ENCODE peak calls at places on chromosomes 16 and 17, in eight cellular contexts. L is fibroblast of lung, Z is esophagus squamous epithelium, G is cardiac fibroblast, J is foreskin fibroblast, V is Caco-2, O is mammary epithelial cell, E is AG04450. I is an unnamed sample.
A peak's percentile ranks its signal among the peaks of the same experiment; 100 is the strongest.

GRCh38 chr16:49484454-49484853 is 110.8 kb downstream of the C16orf78 start:
- DNase-seq in E (no peak), Z (no peak), L (no peak), J (no peak), G (peak; percentile 23), V (no peak), O (no peak), I (peak; percentile 39)

GRCh38 chr16:48035142-48035541 is 120.7 kb downstream of the ABCC12 start:
- DNase-seq in E (no peak), V (no peak), J (no peak), G (no peak), L (no peak), Z (no peak), O (peak; percentile 12), I (no peak)

GRCh38 chr16:82639666-82640336 is 13.0 kb downstream of the CDH13 start:
- DNase-seq in O (peak; percentile 67), L (peak; percentile 65), E (no peak), V (peak; percentile 78), G (peak; percentile 71), J (no peak), Z (no peak), I (peak; percentile 77)

GRCh38 chr16:6573577-6573976 is 759.1 kb upstream of the RBFOX1 start:
- DNase-seq in G (no peak), Z (no peak), O (no peak), J (no peak), V (peak; percentile 35), E (no peak), L (no peak), I (no peak)

GRCh38 chr16:79821911-79822310 is 221.4 kb upstream of the MAF start:
- DNase-seq in L (no peak), V (no peak), G (no peak), E (no peak), O (no peak), J (no peak), Z (no peak), I (no peak)

GRCh38 chr17:76578376-76578775 is 7.3 kb downstream of the ST6GALNAC2 start:
- DNase-seq in E (no peak), L (peak; percentile 37), O (peak; percentile 84), G (no peak), J (no peak), Z (no peak), V (no peak), I (no peak)

GRCh38 chr17:4534928-4535666 is 20.1 kb downstream of the MYBBP1A start:
- DNase-seq in Z (no peak), J (no peak), V (no peak), O (no peak), E (no peak), L (no peak), G (no peak), I (no peak)

GRCh38 chr17:9890124-9890523 is 14.9 kb downstream of the RCVRN start:
- DNase-seq in O (no peak), Z (no peak), L (no peak), G (peak; percentile 29), V (no peak), E (no peak), J (no peak), I (peak; percentile 62)

GRCh38 chr17:44502598-44503079 is 567 bp downstream of the GPATCH8 start:
- DNase-seq in Z (no peak), V (no peak), E (no peak), O (peak; percentile 47), J (no peak), G (peak; percentile 10), L (peak; percentile 23), I (no peak)

GRCh38 chr17:46995841-46996571 is 17.0 kb upstream of the RPRML start:
- DNase-seq in Z (no peak), V (no peak), L (no peak), O (peak; percentile 57), E (no peak), J (peak; percentile 28), G (peak; percentile 48), I (no peak)

GRCh38 chr16:84555418-84556196 is 51.1 kb upstream of the MEAK7 start:
- DNase-seq in E (no peak), J (no peak), V (peak; percentile 64), O (no peak), G (no peak), L (no peak), Z (no peak), I (no peak)

GRCh38 chr16:55031481-55031880 is 100.8 kb downstream of the IRX5 start:
- DNase-seq in E (no peak), L (no peak), V (no peak), J (no peak), O (no peak), Z (no peak), G (no peak), I (no peak)

GRCh38 chr16:89785523-89786155 is 30.8 kb downstream of the FANCA start:
- DNase-seq in Z (no peak), L (no peak), V (no peak), E (no peak), G (no peak), O (no peak), J (no peak), I (no peak)

GRCh38 chr16:49351119-49351518 is 22.5 kb upstream of the C16orf78 start:
- DNase-seq in E (no peak), G (no peak), J (no peak), O (no peak), L (no peak), V (no peak), Z (no peak), I (peak; percentile 48)

GRCh38 chr17:79749958-79750357 is 19.2 kb downstream of the ENPP7 start:
- DNase-seq in J (no peak), E (no peak), G (no peak), O (no peak), V (no peak), Z (no peak), L (no peak), I (no peak)

DNA sequence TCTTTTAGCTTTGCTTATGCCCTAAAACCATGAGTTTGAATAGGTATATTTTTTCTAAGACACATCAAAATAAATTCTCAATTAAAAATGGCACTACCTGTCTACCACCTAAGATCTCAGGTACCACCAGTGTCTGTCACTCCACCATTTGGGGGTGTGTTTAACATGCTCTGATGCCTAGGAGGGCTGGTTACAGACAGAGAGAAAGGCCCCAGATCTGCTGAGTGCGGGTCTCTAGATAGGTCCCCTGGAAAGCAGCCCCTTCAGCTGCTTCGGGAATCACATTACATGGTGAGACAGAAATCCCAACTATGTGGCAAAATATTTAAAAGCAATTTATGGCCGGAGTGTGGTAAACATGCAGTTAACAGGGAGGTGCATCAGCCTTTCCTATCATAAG is 653 bp upstream of the VAC14 start:
- DNase-seq in G (no peak), E (no peak), O (no peak), L (no peak), V (no peak), J (no peak), Z (no peak), I (no peak)
- H3K4me3 ChIP-seq in G (no peak overlapping the region), E (no peak overlapping the region), O (peak overlapping the region; percentile 25), L (peak overlapping the region; percentile 83), V (peak overlapping the region; percentile 89), J (no peak overlapping the region), Z (no peak overlapping the region), I (peak overlapping the region; percentile 84)

DNA sequence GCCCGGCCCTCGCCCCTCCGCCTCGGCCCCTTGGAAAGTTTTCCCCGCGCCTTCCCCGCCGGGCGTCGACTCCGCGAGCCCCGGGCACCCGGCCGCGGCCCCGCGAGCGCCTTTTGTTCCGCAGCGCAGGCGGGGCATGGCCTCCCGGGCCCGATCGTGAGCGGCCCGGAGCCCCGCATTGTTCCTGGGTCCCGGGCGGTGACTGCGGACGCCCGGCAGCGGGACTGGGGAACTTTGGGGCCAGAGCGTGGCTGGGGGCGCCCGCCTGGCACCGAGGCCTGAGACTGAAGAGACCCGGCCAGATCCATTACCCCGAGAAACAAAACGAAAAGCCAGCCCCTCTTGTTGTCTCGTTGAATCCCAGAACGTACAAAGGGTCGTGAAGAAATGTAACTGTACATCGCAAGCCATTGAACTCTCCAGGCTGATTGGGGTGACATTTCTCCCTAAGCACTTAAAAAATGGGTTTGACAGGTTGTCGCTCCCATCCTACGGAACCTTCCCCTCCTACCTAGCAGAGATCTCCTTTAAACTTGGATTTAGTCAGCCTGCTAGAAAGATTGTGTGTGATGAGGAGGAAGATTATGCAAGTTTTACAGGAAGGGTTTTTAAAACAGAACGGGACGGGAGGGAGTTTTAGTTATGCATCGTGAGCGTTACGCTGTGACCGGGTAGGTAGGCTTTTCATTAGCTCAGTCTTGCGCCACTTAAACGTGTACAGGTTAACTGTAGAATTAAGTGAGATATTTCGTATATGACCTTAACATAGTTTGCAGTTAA is 807 bp downstream of the METTL9 start:
- DNase-seq in G (peak; percentile 41), O (peak; percentile 62), L (peak; percentile 40), V (no peak), E (no peak), Z (no peak), J (no peak), I (peak; percentile 57)
- TF ChIP-seq CTCF in G (no peak), O (no peak), L (no peak), V (no peak), E (no peak), Z (no peak), J (no peak), I (no peak)

GRCh38 chr17:30382345-30382744 is 3.6 kb downstream of the CPD start:
- DNase-seq in L (no peak), E (no peak), V (no peak), Z (no peak), O (no peak), J (no peak), G (no peak), I (no peak)
- H3K4me3 ChIP-seq in L (peak overlapping the region; percentile 18), E (no peak overlapping the region), V (no peak overlapping the region), Z (no peak overlapping the region), O (no peak overlapping the region), J (no peak overlapping the region), G (peak overlapping the region; percentile 87), I (no peak overlapping the region)

GRCh38 chr16:11219188-11219587 is 36.8 kb downstream of the SOCS1 start:
- DNase-seq in O (no peak), G (peak; percentile 41), Z (no peak), E (no peak), L (peak; percentile 56), V (no peak), J (no peak), I (no peak)

GRCh38 chr16:11217651-11218323 is 38.2 kb downstream of the SOCS1 start:
- DNase-seq in L (no peak), O (no peak), V (no peak), Z (no peak), E (no peak), J (no peak), G (no peak), I (no peak)

GRCh38 chr16:11215935-11216556 is 40.0 kb downstream of the SOCS1 start:
- DNase-seq in G (peak; percentile 37), V (no peak), Z (no peak), J (no peak), E (no peak), O (no peak), L (no peak), I (no peak)

GRCh38 chr16:11213799-11214198 is 42.2 kb downstream of the SOCS1 start:
- DNase-seq in Z (no peak), L (no peak), O (no peak), J (no peak), G (no peak), V (no peak), E (no peak), I (no peak)

DNA sequence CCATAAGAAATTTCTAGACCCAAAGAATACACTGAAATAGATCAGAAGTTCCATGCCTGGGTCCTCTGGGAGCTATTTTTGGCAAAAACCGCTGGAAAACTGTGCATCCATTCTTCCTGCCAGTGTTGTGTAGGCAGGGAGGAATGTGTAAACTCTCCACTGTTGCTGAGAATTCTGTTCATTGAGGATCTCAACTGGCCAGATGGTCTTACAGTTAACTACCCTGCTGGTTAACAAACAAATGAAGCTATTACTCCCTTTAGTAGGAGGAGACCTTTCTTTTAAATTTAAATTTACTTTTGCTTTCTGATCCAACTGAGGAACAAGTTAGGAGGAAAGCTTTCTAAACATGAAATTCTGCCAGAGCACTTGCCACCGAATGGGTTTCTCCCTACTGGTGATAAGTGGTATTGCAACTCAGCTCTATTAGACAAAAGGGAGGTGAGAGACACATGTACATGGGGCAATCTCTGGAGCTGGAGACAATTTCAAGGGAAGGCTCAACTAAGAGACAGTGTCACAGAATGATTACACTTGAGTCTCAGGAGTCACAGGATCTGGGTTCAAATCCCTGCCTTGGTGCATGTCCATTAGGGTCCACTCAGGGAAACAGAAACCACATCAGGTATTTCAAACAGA is 37.6 kb downstream of the SOCS1 start:
- DNase-seq in G (no peak), Z (no peak), O (no peak), L (no peak), J (no peak), V (no peak), E (no peak), I (no peak)
- TF ChIP-seq CTCF in G (peak; percentile 73), Z (peak; percentile 21), O (peak; percentile 67), L (peak; percentile 66), J (peak; percentile 47), V (peak; percentile 68), E (peak; percentile 57), I (peak; percentile 54)

I was measured in cardiac muscle cell.